ENCODE peak calls at places on chromosomes 6 and 20, in four cellular contexts. S is GOT3; O is CD4-positive, alpha-beta T cell; P is adrenal gland. M is an unnamed sample.

GRCh38 chr6:1479095-1479494 is 89.7 kb downstream of the FOXF2 start:
- DNase-seq in P (no peak), O (no peak), S (no peak), M (peak)

GRCh38 chr6:139017227-139017626 is 11.3 kb upstream of the ABRACL start:
- DNase-seq in O (no peak), S (no peak), P (no peak), M (peak)

GRCh38 chr20:35845561-35845960 is 73.7 kb downstream of the PHF20 start:
- DNase-seq in P (no peak), O (no peak), S (no peak), M (peak)

GRCh38 chr6:134419717-134420116 is 101.8 kb upstream of the SGK1 start:
- DNase-seq in S (no peak), O (no peak), P (no peak), M (peak)

GRCh38 chr6:2578729-2579128 is 172.0 kb downstream of the MYLK4 start:
- DNase-seq in O (no peak), S (no peak), P (no peak), M (peak)

GRCh38 chr6:34384305-34385153 is 7.9 kb downstream of the NUDT3 start:
- DNase-seq in P (no peak), S (no peak), O (no peak), M (no peak)

GRCh38 chr6:31113861-31114539 is 600 bp upstream of the PSORS1C1 start:
- DNase-seq in O (no peak), P (no peak), S (no peak), M (peak)

GRCh38 chr20:48681882-48682426 is 145.8 kb downstream of the PREX1 start:
- DNase-seq in P (no peak), S (no peak), O (no peak), M (no peak)

GRCh38 chr20:51660741-51661608 is 107.2 kb downstream of the ATP9A start:
- DNase-seq in O (no peak), P (no peak), S (peak), M (peak)

GRCh38 chr20:47502271-47502730 is 614 bp downstream of the NCOA3 start:
- DNase-seq in S (no peak), O (no peak), P (peak), M (no peak)

GRCh38 chr6:125444234-125444949 is 142.6 kb upstream of the HDDC2 start:
- DNase-seq in P (peak), S (no peak), O (no peak), M (no peak)

GRCh38 chr6:110039996-110040383 is 61.9 kb downstream of the GPR6 start:
- DNase-seq in O (peak), S (no peak), P (no peak), M (peak)

GRCh38 chr6:116255246-116255800 is 1.4 kb upstream of the TSPYL4 start:
- DNase-seq in O (no peak), S (no peak), P (peak), M (no peak)

GRCh38 chr6:112770341-112770740 is 423.2 kb downstream of the RFPL4B start:
- DNase-seq in S (no peak), P (no peak), O (no peak), M (no peak)

GRCh38 chr6:21220271-21220987 is 373.1 kb upstream of the SOX4 start:
- DNase-seq in S (no peak), O (no peak), P (no peak), M (peak)

GRCh38 chr20:37081717-37082289 is 14.0 kb downstream of the RBL1 start:
- DNase-seq in O (peak), P (no peak), S (no peak), M (no peak)

GRCh38 chr6:12150812-12151432 is 138.8 kb downstream of the HIVEP1 start:
- DNase-seq in S (no peak), P (no peak), O (no peak), M (no peak)

GRCh38 chr6:170537329-170537728 is 15.8 kb downstream of the PSMB1 start:
- DNase-seq in P (no peak), S (no peak), O (no peak), M (no peak)

GRCh38 chr6:18632670-18633410 is 245.7 kb downstream of the RNF144B start:
- DNase-seq in O (no peak), S (no peak), P (no peak), M (peak)

GRCh38 chr20:63367446-63368055 is 6.4 kb upstream of the CHRNA4 start:
- DNase-seq in P (no peak), S (no peak), O (no peak), M (no peak)

GRCh38 chr20:24478584-24478983 is 9.2 kb downstream of the SYNDIG1 start:
- DNase-seq in S (no peak), P (no peak), O (no peak), M (no peak)

GRCh38 chr20:49867453-49868215 is 47.7 kb downstream of the SPATA2 start:
- DNase-seq in O (no peak), S (no peak), P (no peak), M (no peak)

GRCh38 chr6:156912431-156912830 is 135.3 kb downstream of the ARID1B start:
- DNase-seq in S (no peak), P (no peak), O (no peak), M (no peak)

GRCh38 chr6:130018830-130019795 is 732 bp downstream of the L3MBTL3 start:
- DNase-seq in S (no peak), P (peak), O (peak), M (peak)

GRCh38 chr20:44326391-44327159 is 10.3 kb upstream of the R3HDML start:
- DNase-seq in S (no peak), O (no peak), P (no peak), M (no peak)